ENCODE peak calls at places on chromosomes 13 and 19, in seven cellular contexts. I is IMR-90; W is activated CD4-positive, alpha-beta T cell treated with anti-CD3 and anti-CD28 coated beads for 24 hours; V is gastrocnemius medialis; Y is activated T-helper 1 cell treated with anti-CD3 and anti-CD28 coated beads, Interleukin-12 subunit alpha, Interleukin-12 subunit beta, Interleukin-2, Interleukin-4 antibody, amounts not matched to agents 30 ng/mL and 10 ng/mL and 1 ng/mL, durations not matched to agents 14 hours and 24 hours and 36 hours; Q is activated naive CD8-positive, alpha-beta T cell treated with anti-CD3 and anti-CD28 coated beads for 36 hours; R is pancreas. U is an unnamed sample.

GRCh38 chr13:47897411-47898050 is 103.5 kb downstream of the SUCLA2 start:
- DNase-seq in Y (no peak), Q (no peak), I (peak), W (no peak), R (no peak), V (no peak), U (no peak)

GRCh38 chr19:2291185-2291751 is 9.3 kb upstream of the PEAK3 start:
- DNase-seq in I (no peak), Q (no peak), R (no peak), Y (no peak), W (no peak), V (no peak), U (no peak)

GRCh38 chr19:55095260-55096060 is 19.8 kb downstream of the EPS8L1 start:
- DNase-seq in V (no peak), W (no peak), I (no peak), Y (no peak), R (no peak), Q (no peak), U (no peak)

GRCh38 chr13:100721885-100722512 is 47.4 kb upstream of the TMTC4 start:
- DNase-seq in I (peak), V (no peak), Y (peak), R (peak), W (peak), Q (peak), U (no peak)

GRCh38 chr13:33633701-33634525 is 184.0 kb upstream of the RFC3 start:
- DNase-seq in I (peak), Y (no peak), Q (no peak), V (no peak), W (no peak), R (no peak), U (no peak)

GRCh38 chr13:65095118-65095517 is 2135.0 kb downstream of the PCDH9 start:
- DNase-seq in R (no peak), V (no peak), Q (no peak), W (no peak), I (no peak), Y (no peak), U (no peak)

GRCh38 chr19:6540918-6541689 is 10.3 kb downstream of the TNFSF9 start:
- DNase-seq in Q (no peak), V (no peak), W (no peak), R (no peak), I (no peak), Y (no peak), U (no peak)

GRCh38 chr19:12884926-12885748 is 1.9 kb downstream of the KLF1 start:
- DNase-seq in I (peak), W (peak), V (no peak), Y (peak), R (peak), Q (peak), U (peak)

GRCh38 chr19:1251233-1251502 is 2.8 kb downstream of the MIDN start:
- DNase-seq in Y (no peak), R (peak), I (peak), W (no peak), Q (no peak), V (no peak), U (no peak)

GRCh38 chr19:38701455-38702063 is 42.7 kb downstream of the CAPN12 start:
- DNase-seq in Q (no peak), V (no peak), R (no peak), Y (no peak), W (no peak), I (peak), U (no peak)

GRCh38 chr13:31638577-31638976 is 100.7 kb upstream of the RXFP2 start:
- DNase-seq in W (no peak), Y (no peak), V (no peak), I (peak), R (no peak), Q (no peak), U (peak)

GRCh38 chr13:114130131-114130707 is 2.2 kb downstream of the RASA3 start:
- DNase-seq in W (no peak), V (no peak), I (no peak), Y (no peak), Q (no peak), R (no peak), U (no peak)

GRCh38 chr13:99528547-99528946 is 27.3 kb downstream of the TM9SF2 start:
- DNase-seq in Y (no peak), W (no peak), Q (no peak), V (no peak), I (no peak), R (no peak), U (no peak)

GRCh38 chr19:28492201-28492600 is 720.8 kb downstream of the UQCRFS1 start:
- DNase-seq in V (no peak), I (no peak), Q (no peak), W (no peak), R (no peak), Y (no peak), U (no peak)

GRCh38 chr13:97112451-97113152 is 109.5 kb upstream of the MBNL2 start:
- DNase-seq in Y (no peak), W (no peak), R (no peak), I (peak), V (no peak), Q (no peak), U (no peak)

GRCh38 chr19:38485541-38486285 is 52.2 kb downstream of the RYR1 start:
- DNase-seq in Q (no peak), W (no peak), V (no peak), I (no peak), Y (no peak), R (no peak), U (no peak)

GRCh38 chr19:7833225-7834156 is 3.5 kb downstream of the EVI5L start:
- DNase-seq in W (no peak), Q (no peak), I (peak), R (no peak), V (no peak), Y (no peak), U (no peak)

GRCh38 chr19:16591803-16592556 is 19.8 kb upstream of the SLC35E1 start:
- DNase-seq in R (no peak), W (no peak), V (no peak), I (peak), Q (no peak), Y (no peak), U (no peak)

GRCh38 chr19:4183967-4184717 is 1.7 kb downstream of the ANKRD24 start:
- DNase-seq in I (no peak), Y (no peak), R (no peak), Q (no peak), V (no peak), W (no peak), U (no peak)

GRCh38 chr19:13401388-13401787 is 104.9 kb downstream of the CACNA1A start:
- DNase-seq in W (no peak), V (no peak), Y (no peak), Q (no peak), R (no peak), I (peak), U (no peak)

GRCh38 chr19:35468637-35469036 is 20.6 kb downstream of the FFAR2 start:
- DNase-seq in I (no peak), V (no peak), Y (peak), Q (peak), R (peak), W (no peak), U (peak)

GRCh38 chr19:58278156-58279041 is at the start of gene ZNF8:
- DNase-seq in Y (peak), W (peak), R (peak), Q (peak), V (peak), I (peak), U (peak)

GRCh38 chr13:101144808-101145419 is 271.4 kb downstream of the NALCN start:
- DNase-seq in W (peak), Q (no peak), Y (no peak), V (no peak), I (peak), R (no peak), U (no peak)

GRCh38 chr19:6393074-6393981 is at the start of gene GTF2F1:
- DNase-seq in W (peak), Q (peak), R (peak), I (peak), Y (peak), V (peak), U (peak)

GRCh38 chr19:14006766-14007562 is 844 bp upstream of the RFX1 start:
- DNase-seq in Y (no peak), I (no peak), R (peak), Q (no peak), V (no peak), W (peak), U (peak)

GRCh38 chr19:15779756-15780476 is 7.5 kb upstream of the OR10H5 start:
- DNase-seq in V (no peak), W (no peak), Y (no peak), I (no peak), Q (no peak), R (peak), U (no peak)

GRCh38 chr19:7373862-7374261 is 25.1 kb downstream of the ARHGEF18 start:
- DNase-seq in R (no peak), W (no peak), Q (peak), V (no peak), I (no peak), Y (no peak), U (no peak)

U was measured in GDM1.